ENCODE peak calls at places on chromosomes 1 and 21, in seven cellular contexts. One of them, this sample, is unnamed. For H3K27me3, the result is how much of the 10 kb centered on the place peaks cover.

GRCh38 chr1:166379447-166379846 is 212.6 kb upstream of the FAM78B start:
- DNase-seq in heart right ventricle: peak
- DNase-seq in IMR-90: no peak
- DNase-seq in CD8-positive, alpha-beta T cell: no peak
- DNase-seq in ovary: no peak
- DNase-seq in fibroblast of lung: no peak
- DNase-seq in lower lobe of right lung: no peak
- DNase-seq in this sample: no peak

GRCh38 chr21:38913120-38913975 is 107.6 kb downstream of the ETS2 start:
- DNase-seq in heart right ventricle: peak
- DNase-seq in IMR-90: peak
- DNase-seq in CD8-positive, alpha-beta T cell: no peak
- DNase-seq in ovary: peak
- DNase-seq in fibroblast of lung: peak
- DNase-seq in lower lobe of right lung: peak
- DNase-seq in this sample: peak

GRCh38 chr1:161848676-161849075 is 82.6 kb downstream of the ATF6 start:
- DNase-seq in heart right ventricle: no peak
- DNase-seq in IMR-90: no peak
- DNase-seq in CD8-positive, alpha-beta T cell: no peak
- DNase-seq in ovary: no peak
- DNase-seq in fibroblast of lung: peak
- DNase-seq in lower lobe of right lung: no peak
- DNase-seq in this sample: no peak

GRCh38 chr1:185646202-185646683 is 87.9 kb upstream of the HMCN1 start:
- DNase-seq in heart right ventricle: peak
- DNase-seq in IMR-90: peak
- DNase-seq in CD8-positive, alpha-beta T cell: no peak
- DNase-seq in ovary: no peak
- DNase-seq in fibroblast of lung: peak
- DNase-seq in lower lobe of right lung: no peak
- DNase-seq in this sample: no peak

GRCh38 chr1:203128691-203129500 is 1.4 kb downstream of the ADORA1 start:
- DNase-seq in heart right ventricle: no peak
- DNase-seq in IMR-90: no peak
- DNase-seq in CD8-positive, alpha-beta T cell: no peak
- DNase-seq in ovary: no peak
- DNase-seq in fibroblast of lung: no peak
- DNase-seq in lower lobe of right lung: no peak
- DNase-seq in this sample: no peak

GRCh38 chr1:71919812-71920509 is 362.4 kb downstream of the NEGR1 start:
- DNase-seq in heart right ventricle: no peak
- DNase-seq in IMR-90: no peak
- DNase-seq in CD8-positive, alpha-beta T cell: no peak
- DNase-seq in ovary: no peak
- DNase-seq in fibroblast of lung: no peak
- DNase-seq in lower lobe of right lung: no peak
- DNase-seq in this sample: no peak

GRCh38 chr1:15286452-15286851 is 39.4 kb downstream of the FHAD1 start:
- DNase-seq in heart right ventricle: no peak
- DNase-seq in IMR-90: no peak
- DNase-seq in CD8-positive, alpha-beta T cell: no peak
- DNase-seq in ovary: no peak
- DNase-seq in fibroblast of lung: no peak
- DNase-seq in lower lobe of right lung: no peak
- DNase-seq in this sample: no peak

GRCh38 chr1:204359474-204360255 is at the start of gene PLEKHA6:
- DNase-seq in heart right ventricle: peak
- DNase-seq in IMR-90: peak
- DNase-seq in CD8-positive, alpha-beta T cell: no peak
- DNase-seq in ovary: peak
- DNase-seq in fibroblast of lung: peak
- DNase-seq in lower lobe of right lung: no peak
- DNase-seq in this sample: no peak

GRCh38 chr1:212485895-212486590 is 53.3 kb downstream of the NENF start:
- DNase-seq in heart right ventricle: peak
- DNase-seq in IMR-90: peak
- DNase-seq in CD8-positive, alpha-beta T cell: no peak
- DNase-seq in ovary: no peak
- DNase-seq in fibroblast of lung: peak
- DNase-seq in lower lobe of right lung: peak
- DNase-seq in this sample: no peak

GRCh38 chr1:169858467-169858866 is 35.2 kb downstream of the SCYL3 start:
- DNase-seq in heart right ventricle: no peak
- DNase-seq in IMR-90: peak
- DNase-seq in CD8-positive, alpha-beta T cell: no peak
- DNase-seq in ovary: no peak
- DNase-seq in fibroblast of lung: peak
- DNase-seq in lower lobe of right lung: no peak
- DNase-seq in this sample: no peak

DNA sequence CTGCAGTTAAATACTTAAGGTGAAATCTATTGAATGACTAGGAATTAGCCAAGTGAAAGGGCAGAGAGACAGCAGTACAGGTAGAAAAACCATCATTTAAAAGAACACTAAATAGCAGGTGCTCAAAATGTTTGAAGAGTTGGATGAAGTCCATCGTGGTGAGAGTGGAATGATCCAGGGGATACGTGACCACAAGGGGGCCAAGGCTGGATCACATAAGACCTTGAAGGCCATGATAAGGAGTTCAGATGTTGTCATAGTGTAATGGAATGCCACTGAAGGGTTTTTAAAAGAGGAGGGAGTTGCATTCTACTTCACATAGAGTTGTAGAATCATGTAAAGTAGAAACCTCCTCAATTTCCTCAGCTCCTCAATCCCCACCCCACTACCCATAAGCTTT is 34.8 kb upstream of the HOOK1 start:
- DNase-seq in heart right ventricle: no peak
- DNase-seq in IMR-90: no peak
- DNase-seq in CD8-positive, alpha-beta T cell: no peak
- DNase-seq in ovary: no peak
- DNase-seq in fibroblast of lung: no peak
- DNase-seq in lower lobe of right lung: no peak
- DNase-seq in this sample: no peak
- TF ChIP-seq CTCF in heart right ventricle: no peak
- TF ChIP-seq CTCF in IMR-90: no peak
- TF ChIP-seq CTCF in CD8-positive, alpha-beta T cell: no peak
- TF ChIP-seq CTCF in ovary: no peak
- TF ChIP-seq CTCF in fibroblast of lung: no peak
- TF ChIP-seq CTCF in lower lobe of right lung: peak
- TF ChIP-seq CTCF in this sample: no peak

DNA sequence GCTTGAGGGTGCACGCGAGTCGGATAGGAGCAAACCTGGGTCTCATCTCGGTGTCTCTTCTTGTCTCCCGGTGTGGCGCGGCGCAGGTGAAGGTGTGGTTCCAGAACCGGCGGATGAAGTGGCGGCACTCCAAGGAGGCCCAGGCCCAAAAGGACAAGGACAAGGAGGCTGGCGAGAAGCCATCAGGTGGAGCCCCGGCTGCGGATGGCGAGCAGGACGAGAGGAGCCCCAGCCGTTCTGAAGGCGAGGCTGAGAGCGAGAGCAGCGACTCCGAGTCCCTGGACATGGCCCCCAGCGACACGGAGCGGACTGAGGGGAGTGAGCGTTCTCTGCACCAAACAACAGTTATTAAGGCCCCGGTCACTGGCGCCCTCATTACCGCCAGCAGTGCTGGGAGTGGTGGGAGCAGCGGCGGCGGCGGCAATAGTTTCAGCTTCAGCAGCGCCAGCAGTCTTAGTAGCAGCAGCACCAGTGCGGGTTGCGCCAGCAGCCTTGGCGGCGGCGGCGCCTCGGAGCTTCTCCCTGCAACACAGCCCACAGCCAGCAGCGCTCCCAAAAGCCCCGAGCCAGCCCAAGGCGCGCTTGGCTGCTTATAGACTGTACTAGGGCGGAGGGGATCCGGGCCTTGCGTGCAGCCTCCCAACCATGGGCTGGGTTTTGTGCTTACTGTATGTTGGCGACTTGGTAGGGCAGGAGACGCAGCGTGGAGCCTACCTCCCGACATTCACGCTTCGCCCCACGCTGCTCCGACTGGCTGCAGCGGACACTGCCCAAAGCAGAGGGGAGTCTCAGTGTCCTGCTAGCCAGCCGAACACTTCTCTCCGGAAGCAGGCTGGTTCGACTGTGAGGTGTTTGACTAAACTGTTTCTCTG is 5.1 kb downstream of the HLX start:
- DNase-seq in heart right ventricle: no peak
- DNase-seq in IMR-90: no peak
- DNase-seq in CD8-positive, alpha-beta T cell: no peak
- DNase-seq in ovary: no peak
- DNase-seq in fibroblast of lung: peak
- DNase-seq in lower lobe of right lung: no peak
- DNase-seq in this sample: no peak
- H3K27me3 ChIP-seq in heart right ventricle: under half
- H3K27me3 ChIP-seq in IMR-90: under half
- H3K27me3 ChIP-seq in CD8-positive, alpha-beta T cell: under half
- H3K27me3 ChIP-seq in ovary: under half
- H3K27me3 ChIP-seq in fibroblast of lung: under half
- H3K27me3 ChIP-seq in lower lobe of right lung: under half
- H3K27me3 ChIP-seq in this sample: under half

DNA sequence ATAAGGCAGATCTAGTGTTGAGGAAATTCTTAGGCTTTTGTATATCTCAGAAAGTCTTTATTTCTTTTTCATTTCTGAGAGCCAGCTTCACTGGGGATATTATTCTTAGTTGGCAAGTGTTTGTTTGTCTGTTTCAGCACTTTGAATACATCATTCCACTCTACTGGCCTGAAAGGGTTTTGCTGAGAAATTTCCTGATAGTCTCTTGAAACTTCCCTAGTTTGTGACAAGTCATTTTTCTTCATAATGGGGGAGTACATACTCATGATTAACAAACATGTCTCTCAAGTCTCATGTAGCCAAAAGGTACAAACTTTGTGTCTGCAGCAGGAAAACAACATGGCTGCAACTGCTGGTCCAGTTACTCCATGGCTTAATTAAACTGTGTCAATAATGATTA is 6.3 kb upstream of the KRTAP26-1 start:
- DNase-seq in heart right ventricle: no peak
- DNase-seq in IMR-90: no peak
- DNase-seq in CD8-positive, alpha-beta T cell: no peak
- DNase-seq in ovary: no peak
- DNase-seq in fibroblast of lung: no peak
- DNase-seq in lower lobe of right lung: no peak
- DNase-seq in this sample: no peak
- TF ChIP-seq CTCF in heart right ventricle: no peak
- TF ChIP-seq CTCF in IMR-90: no peak
- TF ChIP-seq CTCF in CD8-positive, alpha-beta T cell: no peak
- TF ChIP-seq CTCF in ovary: no peak
- TF ChIP-seq CTCF in fibroblast of lung: no peak
- TF ChIP-seq CTCF in lower lobe of right lung: no peak
- TF ChIP-seq CTCF in this sample: no peak

GRCh38 chr1:30232288-30232899 is 491.0 kb downstream of the MATN1 start:
- DNase-seq in heart right ventricle: no peak
- DNase-seq in IMR-90: no peak
- DNase-seq in CD8-positive, alpha-beta T cell: no peak
- DNase-seq in ovary: no peak
- DNase-seq in fibroblast of lung: no peak
- DNase-seq in lower lobe of right lung: no peak
- DNase-seq in this sample: no peak
- H3K27me3 ChIP-seq in heart right ventricle: under half
- H3K27me3 ChIP-seq in IMR-90: under half
- H3K27me3 ChIP-seq in CD8-positive, alpha-beta T cell: under half
- H3K27me3 ChIP-seq in ovary: under half
- H3K27me3 ChIP-seq in fibroblast of lung: under half
- H3K27me3 ChIP-seq in lower lobe of right lung: under half
- H3K27me3 ChIP-seq in this sample: under half

This sample was measured in GM06990.